ENCODE peak calls at places on chromosome 15, in nine cellular contexts. U is A549; G is CD8-positive, alpha-beta memory T cell; B is H9; W is esophagus muscularis mucosa; T is tibial artery; O is breast epithelium; S is CD8-positive, alpha-beta T cell; P is HepG2. K is an unnamed sample.

GRCh38 chr15:63244976-63245645 is 32.3 kb upstream of the APH1B start:
- DNase-seq in S (no peak), W (no peak), P (no peak), G (no peak), U (no peak), T (no peak), B (no peak), O (no peak), K (no peak)

GRCh38 chr15:76345880-76346665 is 9.5 kb downstream of the ISL2 start:
- DNase-seq in G (no peak), S (no peak), P (peak), B (peak), O (no peak), T (no peak), U (no peak), W (no peak), K (no peak)

GRCh38 chr15:68587769-68588385 is 9.1 kb downstream of the CORO2B start:
- DNase-seq in S (no peak), G (no peak), W (no peak), P (no peak), T (peak), U (no peak), O (no peak), B (no peak), K (no peak)

GRCh38 chr15:66362776-66363175 is 6.3 kb upstream of the TIPIN start:
- DNase-seq in S (no peak), O (no peak), T (no peak), W (no peak), U (no peak), P (no peak), G (no peak), B (no peak), K (no peak)

GRCh38 chr15:48803877-48804276 is 7.0 kb downstream of the CEP152 start:
- DNase-seq in B (no peak), P (no peak), O (no peak), S (no peak), G (no peak), T (no peak), W (no peak), U (no peak), K (no peak)

GRCh38 chr15:63908986-63909385 is 75.2 kb upstream of the HERC1 start:
- DNase-seq in W (no peak), P (no peak), S (no peak), O (no peak), U (no peak), T (no peak), B (no peak), G (no peak), K (no peak)

GRCh38 chr15:47337836-47338235 is 379.5 kb upstream of the SEMA6D start:
- DNase-seq in S (no peak), G (no peak), W (no peak), T (no peak), B (no peak), U (no peak), P (no peak), O (no peak), K (no peak)

GRCh38 chr15:83848315-83849050 is 194.6 kb downstream of the ADAMTSL3 start:
- DNase-seq in O (no peak), P (no peak), G (no peak), W (no peak), B (no peak), T (no peak), S (no peak), U (no peak), K (peak)

GRCh38 chr15:55267401-55268053 is 22.1 kb downstream of the RAB27A start:
- DNase-seq in G (peak), P (no peak), B (no peak), U (no peak), O (no peak), S (peak), W (no peak), T (peak), K (no peak)

GRCh38 chr15:41932101-41932500 is 38.2 kb upstream of the SPTBN5 start:
- DNase-seq in O (no peak), S (no peak), W (no peak), B (no peak), P (no peak), U (no peak), T (peak), G (no peak), K (no peak)

GRCh38 chr15:70835415-70835814 is 18.5 kb downstream of the LARP6 start:
- DNase-seq in B (no peak), O (no peak), T (peak), P (no peak), G (no peak), W (peak), U (no peak), S (no peak), K (no peak)

GRCh38 chr15:70833897-70834765 is 19.8 kb downstream of the LARP6 start:
- DNase-seq in W (peak), B (peak), S (no peak), O (no peak), T (no peak), G (no peak), U (peak), P (peak), K (no peak)

GRCh38 chr15:70835826-70836225 is 18.1 kb downstream of the LARP6 start:
- DNase-seq in S (no peak), G (no peak), B (no peak), W (no peak), O (no peak), P (no peak), T (no peak), U (no peak), K (no peak)

GRCh38 chr15:70837476-70837875 is 16.5 kb downstream of the LARP6 start:
- DNase-seq in W (peak), T (no peak), O (no peak), S (no peak), U (no peak), P (no peak), G (no peak), B (no peak), K (no peak)

DNA sequence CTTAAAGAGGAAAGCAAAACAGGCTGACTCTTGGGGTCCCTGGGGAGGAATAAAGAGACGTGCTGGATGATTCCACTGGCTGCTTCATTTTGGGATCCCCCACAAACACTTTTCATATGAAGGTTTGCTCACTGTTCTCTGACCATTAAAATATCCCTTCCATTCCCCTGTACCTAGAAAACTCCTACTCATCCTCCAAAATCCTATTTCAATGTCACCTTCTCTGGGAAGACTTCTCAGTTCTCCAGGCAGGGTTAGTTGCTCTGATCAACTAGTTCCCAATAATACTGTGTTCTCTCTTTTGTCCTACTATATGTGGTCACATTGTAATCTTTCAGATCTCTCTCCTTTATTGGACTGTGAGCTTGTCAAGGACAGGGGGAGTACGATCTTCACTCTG is 19.0 kb downstream of the LARP6 start:
- DNase-seq in B (no peak), S (no peak), P (no peak), T (no peak), W (no peak), U (no peak), G (no peak), O (no peak), K (no peak)
- H3K27ac ChIP-seq in B (no peak), S (no peak), P (no peak), T (peak), W (peak), U (no peak), G (no peak), O (peak), K (peak)

GRCh38 chr15:85314139-85314538 is 66.3 kb upstream of the AKAP13 start:
- DNase-seq in S (no peak), T (no peak), O (no peak), W (no peak), G (no peak), B (no peak), U (no peak), P (no peak), K (no peak)

GRCh38 chr15:85313339-85313738 is 67.1 kb upstream of the AKAP13 start:
- DNase-seq in G (no peak), S (no peak), U (no peak), T (no peak), B (no peak), P (no peak), W (no peak), O (no peak), K (no peak)

GRCh38 chr15:85312486-85312885 is 67.9 kb upstream of the AKAP13 start:
- DNase-seq in B (no peak), U (no peak), T (no peak), P (peak), G (peak), W (no peak), O (no peak), S (no peak), K (no peak)

GRCh38 chr15:85311647-85312046 is 68.8 kb upstream of the AKAP13 start:
- DNase-seq in S (no peak), O (no peak), P (no peak), U (no peak), G (no peak), T (no peak), W (no peak), B (no peak), K (no peak)

DNA sequence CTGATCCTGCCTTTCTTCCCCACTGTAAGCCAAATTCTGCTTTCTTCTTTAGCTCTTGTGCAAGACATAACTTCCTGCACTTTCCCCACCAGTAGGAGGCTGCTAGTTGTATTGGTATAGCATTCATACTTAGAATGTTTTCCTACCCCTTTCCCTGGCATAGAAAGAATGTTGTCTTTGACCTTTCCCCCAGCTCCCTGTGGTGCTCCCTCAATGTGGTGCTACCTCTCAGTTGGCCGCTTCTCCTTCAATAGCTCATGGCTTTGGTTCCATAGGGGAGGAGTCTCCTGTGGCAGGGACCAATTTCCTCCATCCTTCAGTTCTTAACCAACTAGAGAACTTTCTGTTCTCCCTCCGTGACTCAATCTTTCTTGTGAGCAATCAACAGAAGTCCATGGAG is 67.5 kb upstream of the AKAP13 start:
- DNase-seq in S (no peak), U (no peak), O (no peak), T (no peak), B (no peak), W (no peak), P (peak), G (no peak), K (no peak)
- H3K27ac ChIP-seq in S (no peak), U (no peak), O (no peak), T (no peak), B (no peak), W (no peak), P (no peak), G (no peak), K (no peak)

GRCh38 chr15:40815042-40815678 is 7.9 kb upstream of the DNAJC17 start:
- DNase-seq in O (peak), P (no peak), B (no peak), W (no peak), S (no peak), U (no peak), T (no peak), G (no peak), K (no peak)
- H3K27ac ChIP-seq in O (peak), P (no peak), B (no peak), W (no peak), S (no peak), U (no peak), T (no peak), G (no peak), K (no peak)

GRCh38 chr15:96324900-96325299 is 5.6 kb upstream of the NR2F2 start:
- DNase-seq in S (no peak), T (no peak), O (no peak), G (no peak), P (no peak), W (no peak), U (no peak), B (no peak), K (no peak)
- H3K27ac ChIP-seq in S (no peak), T (peak), O (peak), G (peak), P (no peak), W (peak), U (no peak), B (no peak), K (no peak)

DNA sequence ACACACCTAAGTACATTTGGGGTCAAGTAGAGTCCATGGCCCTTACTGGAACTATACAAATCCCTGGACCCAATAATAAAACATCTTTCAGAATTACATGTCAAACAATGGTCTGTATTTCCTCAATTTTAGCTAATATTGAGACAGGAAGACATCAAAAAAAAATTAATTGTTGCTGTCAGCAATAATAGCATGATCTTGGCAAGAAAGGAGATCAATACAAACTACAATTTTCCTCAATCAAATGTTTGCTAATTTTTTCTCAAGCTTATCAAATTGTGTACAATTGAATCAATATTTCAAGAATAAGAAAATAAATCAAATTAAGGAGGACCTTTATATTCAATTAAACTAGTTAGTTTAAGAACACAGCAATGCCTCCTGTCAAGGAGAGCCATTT is 62.6 kb downstream of the FSIP1 start:
- DNase-seq in W (no peak), S (no peak), U (no peak), O (no peak), P (no peak), G (no peak), T (no peak), B (no peak), K (no peak)
- H3K27ac ChIP-seq in W (no peak), S (no peak), U (no peak), O (no peak), P (no peak), G (no peak), T (no peak), B (no peak), K (no peak)